ENCODE peak calls at places on chromosomes 1 and 21, in four cellular contexts. One of them, this sample, is unnamed.

GRCh38 chr1:150931773-150932172 is 5.6 kb downstream of the SETDB1 start:
- DNase-seq in GM12878: no peak
- DNase-seq in HepG2: no peak
- DNase-seq in K562: peak
- DNase-seq in this sample: no peak

GRCh38 chr1:27488523-27489138 is 1.3 kb downstream of the WASF2 start:
- DNase-seq in GM12878: no peak
- DNase-seq in HepG2: no peak
- DNase-seq in K562: peak
- DNase-seq in this sample: peak

GRCh38 chr1:24277420-24278169 is 41.6 kb upstream of the GRHL3 start:
- DNase-seq in GM12878: peak
- DNase-seq in HepG2: no peak
- DNase-seq in K562: no peak
- DNase-seq in this sample: no peak

GRCh38 chr1:30732277-30732996 is 9.1 kb upstream of the MATN1 start:
- DNase-seq in GM12878: no peak
- DNase-seq in HepG2: no peak
- DNase-seq in K562: no peak
- DNase-seq in this sample: no peak

GRCh38 chr1:200184196-200184595 is 156.7 kb downstream of the NR5A2 start:
- DNase-seq in GM12878: no peak
- DNase-seq in HepG2: no peak
- DNase-seq in K562: no peak
- DNase-seq in this sample: no peak

GRCh38 chr1:87284456-87285240 is 44.0 kb upstream of the LMO4 start:
- DNase-seq in GM12878: no peak
- DNase-seq in HepG2: no peak
- DNase-seq in K562: peak
- DNase-seq in this sample: no peak

GRCh38 chr21:36627242-36627641 is 71.7 kb upstream of the SIM2 start:
- DNase-seq in GM12878: no peak
- DNase-seq in HepG2: no peak
- DNase-seq in K562: no peak
- DNase-seq in this sample: no peak

GRCh38 chr1:147545133-147545532 is 3.8 kb downstream of the BCL9 start:
- DNase-seq in GM12878: peak
- DNase-seq in HepG2: no peak
- DNase-seq in K562: no peak
- DNase-seq in this sample: peak

GRCh38 chr1:172845371-172845770 is 186.5 kb downstream of the FASLG start:
- DNase-seq in GM12878: no peak
- DNase-seq in HepG2: no peak
- DNase-seq in K562: peak
- DNase-seq in this sample: no peak

GRCh38 chr1:239739919-239740318 is 351.8 kb upstream of the FMN2 start:
- DNase-seq in GM12878: no peak
- DNase-seq in HepG2: no peak
- DNase-seq in K562: no peak
- DNase-seq in this sample: no peak
- TF ChIP-seq CBFB in GM12878: no peak
- TF ChIP-seq CBFB in HepG2: no peak
- TF ChIP-seq CBFB in K562: no peak
- TF ChIP-seq CBFB in this sample: no peak

GRCh38 chr1:2639607-2640521 is 7.0 kb upstream of the MMEL1 start:
- DNase-seq in GM12878: no peak
- DNase-seq in HepG2: no peak
- DNase-seq in K562: no peak
- DNase-seq in this sample: no peak
- TF ChIP-seq CBFB in GM12878: no peak
- TF ChIP-seq CBFB in HepG2: no peak
- TF ChIP-seq CBFB in K562: no peak
- TF ChIP-seq CBFB in this sample: no peak

GRCh38 chr1:156880473-156880872 is 13.0 kb upstream of the PEAR1 start:
- DNase-seq in GM12878: no peak
- DNase-seq in HepG2: no peak
- DNase-seq in K562: no peak
- DNase-seq in this sample: no peak
- TF ChIP-seq CBFB in GM12878: no peak
- TF ChIP-seq CBFB in HepG2: no peak
- TF ChIP-seq CBFB in K562: no peak
- TF ChIP-seq CBFB in this sample: no peak

GRCh38 chr1:18927082-18927653 is 24.8 kb upstream of the ALDH4A1 start:
- DNase-seq in GM12878: no peak
- DNase-seq in HepG2: no peak
- DNase-seq in K562: no peak
- DNase-seq in this sample: no peak
- TF ChIP-seq CBFB in GM12878: no peak
- TF ChIP-seq CBFB in HepG2: no peak
- TF ChIP-seq CBFB in K562: no peak
- TF ChIP-seq CBFB in this sample: no peak

DNA sequence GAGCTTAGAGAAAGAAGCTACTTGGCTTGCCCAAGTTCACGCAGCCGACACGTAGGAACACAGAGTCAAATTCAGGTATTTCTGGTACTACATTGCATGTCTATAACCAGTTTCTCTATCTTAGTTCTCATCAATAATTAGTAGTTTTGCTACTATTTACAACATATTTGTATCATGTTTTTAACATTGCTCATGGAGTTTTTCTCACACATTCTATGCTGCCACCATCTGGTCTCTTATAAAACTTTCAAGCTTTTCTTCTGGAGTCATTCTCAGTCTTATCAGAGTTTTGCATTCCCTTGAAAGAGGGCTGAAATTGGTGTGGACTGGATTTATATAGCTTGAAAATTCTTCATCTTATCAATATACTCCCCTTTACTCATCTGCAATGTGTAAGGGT is 118.8 kb upstream of the PALMD start:
- DNase-seq in GM12878: no peak
- DNase-seq in HepG2: peak
- DNase-seq in K562: peak
- DNase-seq in this sample: no peak
- TF ChIP-seq CBFB in GM12878: no peak
- TF ChIP-seq CBFB in HepG2: no peak
- TF ChIP-seq CBFB in K562: no peak
- TF ChIP-seq CBFB in this sample: no peak

DNA sequence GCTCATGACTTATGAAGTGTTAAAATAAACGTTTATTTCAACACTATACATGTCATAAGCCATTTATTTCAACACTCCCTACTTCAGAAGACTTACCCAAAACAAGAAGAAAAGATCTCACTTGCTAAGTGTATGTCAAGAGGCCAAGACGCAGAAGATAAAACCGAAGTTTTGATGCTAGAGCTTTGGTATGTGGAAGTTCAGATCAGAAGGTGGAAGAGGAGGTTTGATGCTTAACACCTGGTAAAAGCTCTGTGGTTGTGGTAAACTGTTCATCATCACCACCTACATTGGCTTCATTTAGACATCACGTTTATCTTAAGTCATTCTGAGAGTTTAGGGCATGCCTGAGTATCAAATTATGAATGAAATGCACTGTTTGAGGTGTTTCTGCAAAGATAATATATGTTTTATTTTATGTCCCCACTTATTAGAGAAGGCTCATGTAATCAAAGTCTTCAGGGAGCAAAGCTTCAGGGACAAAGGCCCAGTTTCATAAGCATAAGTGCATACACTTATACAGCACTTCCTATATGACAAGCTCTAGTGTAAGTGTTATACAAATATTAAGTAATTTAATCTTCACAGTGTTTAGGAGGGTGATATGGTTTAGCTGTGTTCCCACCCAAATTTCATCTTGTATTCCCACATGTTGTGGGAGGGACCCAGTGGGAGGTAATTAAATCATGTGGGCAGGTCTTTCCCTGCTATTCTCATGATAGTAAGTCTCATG is 533.3 kb downstream of the PTBP2 start:
- DNase-seq in GM12878: no peak
- DNase-seq in HepG2: no peak
- DNase-seq in K562: no peak
- DNase-seq in this sample: no peak
- TF ChIP-seq CBFB in GM12878: peak
- TF ChIP-seq CBFB in HepG2: no peak
- TF ChIP-seq CBFB in K562: no peak
- TF ChIP-seq CBFB in this sample: no peak

GRCh38 chr1:154864189-154864985 is 5.7 kb downstream of the KCNN3 start:
- DNase-seq in GM12878: no peak
- DNase-seq in HepG2: no peak
- DNase-seq in K562: no peak
- DNase-seq in this sample: no peak

GRCh38 chr1:154866995-154867795 is 2.9 kb downstream of the KCNN3 start:
- DNase-seq in GM12878: no peak
- DNase-seq in HepG2: no peak
- DNase-seq in K562: no peak
- DNase-seq in this sample: no peak

GRCh38 chr1:154866257-154866994 is 3.7 kb downstream of the KCNN3 start:
- DNase-seq in GM12878: no peak
- DNase-seq in HepG2: no peak
- DNase-seq in K562: peak
- DNase-seq in this sample: no peak

GRCh38 chr1:154863702-154864174 is 6.3 kb downstream of the KCNN3 start:
- DNase-seq in GM12878: peak
- DNase-seq in HepG2: peak
- DNase-seq in K562: peak
- DNase-seq in this sample: peak

GRCh38 chr1:154865442-154866256 is 4.4 kb downstream of the KCNN3 start:
- DNase-seq in GM12878: no peak
- DNase-seq in HepG2: no peak
- DNase-seq in K562: peak
- DNase-seq in this sample: no peak
- TF ChIP-seq CBFB in GM12878: no peak
- TF ChIP-seq CBFB in HepG2: no peak
- TF ChIP-seq CBFB in K562: no peak
- TF ChIP-seq CBFB in this sample: no peak

GRCh38 chr1:48597663-48598062 is 125.7 kb upstream of the SPATA6 start:
- DNase-seq in GM12878: no peak
- DNase-seq in HepG2: no peak
- DNase-seq in K562: no peak
- DNase-seq in this sample: no peak
- TF ChIP-seq CBFB in GM12878: no peak
- TF ChIP-seq CBFB in HepG2: no peak
- TF ChIP-seq CBFB in K562: no peak
- TF ChIP-seq CBFB in this sample: no peak

GRCh38 chr1:42439940-42440339 is 15.9 kb downstream of the ZMYND12 start:
- DNase-seq in GM12878: no peak
- DNase-seq in HepG2: peak
- DNase-seq in K562: no peak
- DNase-seq in this sample: no peak
- TF ChIP-seq CBFB in GM12878: no peak
- TF ChIP-seq CBFB in HepG2: no peak
- TF ChIP-seq CBFB in K562: no peak
- TF ChIP-seq CBFB in this sample: no peak

DNA sequence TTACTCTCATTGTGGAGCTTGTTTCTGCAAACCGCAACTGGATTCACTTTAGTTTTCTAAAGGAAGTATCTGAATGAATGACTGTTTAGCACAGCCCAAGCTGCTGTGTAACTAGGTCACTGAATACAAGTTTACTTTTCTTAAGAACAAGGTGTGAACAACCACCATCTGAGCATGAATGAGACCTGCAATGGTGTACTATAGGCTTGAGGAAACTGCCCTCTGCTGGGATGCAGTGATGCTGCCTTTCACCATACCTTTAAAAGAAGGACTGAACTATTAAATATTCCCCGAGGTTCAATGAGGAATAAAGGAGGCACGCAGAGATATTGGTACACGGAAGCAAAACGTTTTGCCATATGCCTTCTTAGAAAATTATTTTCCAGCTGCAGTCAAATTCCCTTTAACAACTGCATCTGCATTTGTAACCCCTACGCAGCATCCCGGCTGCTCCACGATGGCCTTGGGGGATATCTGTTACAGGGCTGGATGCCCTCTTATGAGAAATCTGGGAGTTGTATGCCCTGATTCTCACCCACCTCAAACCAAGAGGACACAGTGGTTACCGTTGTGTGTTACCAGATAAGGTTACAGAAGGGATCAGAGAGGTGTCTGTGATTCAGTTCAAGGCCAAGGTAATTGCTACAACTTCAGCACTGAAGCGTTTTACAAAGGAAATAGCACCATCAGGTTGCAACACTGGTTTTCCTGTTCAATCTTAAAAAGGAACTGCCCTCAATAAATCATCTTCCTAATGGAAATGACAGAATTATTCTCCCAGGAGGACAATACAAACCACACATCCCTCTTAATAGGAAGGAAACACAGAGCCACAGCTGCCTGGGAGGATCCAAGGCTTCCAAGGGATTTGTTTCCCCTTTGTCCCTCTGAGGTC is 470.5 kb downstream of the LTN1 start:
- DNase-seq in GM12878: no peak
- DNase-seq in HepG2: no peak
- DNase-seq in K562: no peak
- DNase-seq in this sample: no peak
- TF ChIP-seq CBFB in GM12878: no peak
- TF ChIP-seq CBFB in HepG2: no peak
- TF ChIP-seq CBFB in K562: no peak
- TF ChIP-seq CBFB in this sample: no peak